ENCODE peak calls at places on chromosome 1, in eight cellular contexts. I, Z, J, W, T, E, H and F are unnamed samples.

GRCh38 chr1:111515291-111516007 is 12.0 kb upstream of the ADORA3 start:
- DNase-seq in I (peak), Z (no peak), J (no peak), W (no peak), T (peak), E (peak), H (no peak), F (no peak)

GRCh38 chr1:230940848-230941247 is 37.8 kb downstream of the TTC13 start:
- DNase-seq in I (no peak), Z (no peak), J (no peak), W (no peak), T (peak), E (peak), H (no peak), F (no peak)

GRCh38 chr1:34924759-34925555 is 4.5 kb downstream of the DLGAP3 start:
- DNase-seq in I (peak), Z (no peak), J (no peak), W (peak), T (peak), E (peak), H (peak), F (peak)

GRCh38 chr1:156291226-156292061 is 4.0 kb downstream of the GLMP start:
- DNase-seq in I (peak), Z (peak), J (no peak), W (no peak), T (peak), E (peak), H (peak), F (no peak)

GRCh38 chr1:178938959-178939317 is 68.1 kb upstream of the ANGPTL1 start:
- DNase-seq in I (no peak), Z (no peak), J (no peak), W (no peak), T (no peak), E (peak), H (no peak), F (no peak)

GRCh38 chr1:40842691-40843090 is 19.5 kb downstream of the CITED4 start:
- DNase-seq in I (no peak), Z (no peak), J (no peak), W (no peak), T (no peak), E (no peak), H (no peak), F (no peak)

GRCh38 chr1:43933386-43934278 is at the start of gene ARTN:
- DNase-seq in I (peak), Z (no peak), J (no peak), W (no peak), T (peak), E (peak), H (no peak), F (peak)

GRCh38 chr1:208425096-208425495 is 180.9 kb upstream of the PLXNA2 start:
- DNase-seq in I (no peak), Z (no peak), J (no peak), W (no peak), T (no peak), E (no peak), H (no peak), F (no peak)

GRCh38 chr1:28456078-28456477 is 49.8 kb upstream of the RCC1 start:
- DNase-seq in I (peak), Z (no peak), J (no peak), W (no peak), T (peak), E (peak), H (no peak), F (peak)

GRCh38 chr1:200401708-200402107 is 8.1 kb downstream of the ZNF281 start:
- DNase-seq in I (no peak), Z (no peak), J (no peak), W (no peak), T (no peak), E (no peak), H (no peak), F (no peak)

GRCh38 chr1:62589321-62589720 is 8.0 kb upstream of the ANGPTL3 start:
- DNase-seq in I (no peak), Z (no peak), J (no peak), W (no peak), T (no peak), E (no peak), H (no peak), F (no peak)